ENCODE peak calls at places on chromosomes 11 and 22, in seven cellular contexts. C is activated CD4-positive, alpha-beta T cell treated with anti-CD3 and anti-CD28 coated beads, Interleukin-2, amount 50 U/mL, for 4 hours; P is activated CD8-positive, alpha-beta T cell treated with anti-CD3 and anti-CD28 coated beads for 36 hours; S is fibroblast of lung; N is BJ; Y is T-cell; H is EH. E is an unnamed sample.

GRCh38 chr11:442611-443081 is 835 bp upstream of the ANO9 start:
- DNase-seq in H (no peak), S (no peak), C (no peak), N (no peak), P (no peak), Y (no peak), E (no peak)

GRCh38 chr22:43396321-43396933 is 15.4 kb upstream of the MPPED1 start:
- DNase-seq in P (no peak), H (no peak), S (no peak), N (no peak), C (no peak), Y (no peak), E (no peak)

GRCh38 chr11:75872887-75873416 is 57.9 kb downstream of the UVRAG start:
- DNase-seq in H (no peak), Y (no peak), N (no peak), P (no peak), S (no peak), C (no peak), E (no peak)

GRCh38 chr11:124879999-124880611 is 14.9 kb downstream of the ROBO3 start:
- DNase-seq in Y (no peak), C (no peak), N (no peak), S (no peak), H (no peak), P (no peak), E (no peak)

GRCh38 chr22:34105461-34106062 is 185.3 kb upstream of the LARGE1 start:
- DNase-seq in C (no peak), H (no peak), N (no peak), Y (no peak), P (peak; percentile 35), S (no peak), E (peak; percentile 2)

GRCh38 chr22:26660961-26661578 is 3.7 kb downstream of the MIAT start:
- DNase-seq in P (peak; percentile 22), S (no peak), Y (no peak), H (no peak), C (no peak), N (no peak), E (no peak)

GRCh38 chr22:33914699-33915098 is 5.6 kb downstream of the LARGE1 start:
- DNase-seq in N (no peak), H (no peak), S (no peak), Y (no peak), C (no peak), P (no peak), E (no peak)

GRCh38 chr22:27866136-27867091 is 52.6 kb downstream of the PITPNB start:
- DNase-seq in C (no peak), P (no peak), S (peak; percentile 97), Y (no peak), N (peak; percentile 85), H (peak; percentile 95), E (no peak)

GRCh38 chr11:29486301-29486700 is 530.5 kb downstream of the KCNA4 start:
- DNase-seq in S (no peak), Y (no peak), N (no peak), P (no peak), C (no peak), H (no peak), E (no peak)

GRCh38 chr11:93513763-93514162 is 29.4 kb downstream of the SMCO4 start:
- DNase-seq in S (no peak), C (no peak), H (no peak), P (no peak), Y (no peak), N (no peak), E (no peak)

GRCh38 chr22:33932997-33933396 is 12.7 kb upstream of the LARGE1 start:
- DNase-seq in H (no peak), N (no peak), C (no peak), P (no peak), S (no peak), Y (no peak), E (no peak)

GRCh38 chr11:13289081-13289480 is 11.5 kb downstream of the BMAL1 start:
- DNase-seq in C (no peak), N (no peak), S (peak; percentile 39), Y (no peak), P (no peak), H (peak; percentile 44), E (no peak)

GRCh38 chr11:86151188-86152005 is 82.5 kb upstream of the PICALM start:
- DNase-seq in Y (no peak), C (no peak), N (no peak), H (peak; percentile 62), S (peak; percentile 36), P (no peak), E (no peak)

GRCh38 chr22:36757608-36758220 is 18.2 kb downstream of the IFT27 start:
- DNase-seq in N (no peak), Y (peak; percentile 59), S (peak; percentile 69), P (peak; percentile 90), H (peak; percentile 75), C (peak; percentile 72), E (peak; percentile 49)

GRCh38 chr11:121191787-121192186 is 90.7 kb downstream of the TECTA start:
- DNase-seq in C (no peak), H (no peak), S (no peak), Y (no peak), P (no peak), N (no peak), E (no peak)

GRCh38 chr22:37824674-37825641 is 1.8 kb downstream of the GALR3 start:
- DNase-seq in N (no peak), H (peak; percentile 26), C (no peak), S (no peak), Y (no peak), P (no peak), E (no peak)

GRCh38 chr22:37808294-37808657 is 542 bp downstream of the GCAT start:
- DNase-seq in H (no peak), Y (no peak), N (no peak), S (no peak), C (no peak), P (no peak), E (no peak)

GRCh38 chr11:79440451-79441158 is at the start of gene TENM4:
- DNase-seq in C (no peak), N (no peak), P (peak; percentile 4), S (peak; percentile 96), Y (no peak), H (peak; percentile 58), E (no peak)

GRCh38 chr11:19812710-19813109 is 100.1 kb downstream of the NAV2 start:
- DNase-seq in C (no peak), S (peak; percentile 26), P (no peak), H (no peak), Y (no peak), N (no peak), E (no peak)

GRCh38 chr11:57458060-57458409 is 2.3 kb upstream of the RTN4RL2 start:
- DNase-seq in Y (no peak), C (peak; percentile 59), H (no peak), S (no peak), P (peak; percentile 61), N (no peak), E (peak; percentile 54)

GRCh38 chr11:27837895-27838563 is 137.8 kb upstream of the BDNF start:
- DNase-seq in N (no peak), H (no peak), P (no peak), S (no peak), Y (no peak), C (no peak), E (no peak)

GRCh38 chr11:67372993-67373915 is at the start of gene CLCF1:
- DNase-seq in P (peak; percentile 78), Y (peak; percentile 81), S (peak; percentile 79), H (peak; percentile 91), N (no peak), C (peak; percentile 66), E (no peak)

GRCh38 chr11:132874638-132875037 is 657.7 kb downstream of the OPCML start:
- DNase-seq in Y (no peak), N (peak; percentile 16), H (peak; percentile 82), C (no peak), S (peak; percentile 84), P (no peak), E (no peak)

GRCh38 chr11:93850585-93851018 is at the start of gene VSTM5:
- DNase-seq in H (no peak), P (no peak), N (no peak), C (no peak), S (no peak), Y (no peak), E (no peak)

GRCh38 chr11:118615282-118615979 is 8.0 kb downstream of the PHLDB1 start:
- DNase-seq in C (no peak), P (no peak), N (no peak), H (peak; percentile 63), Y (no peak), S (no peak), E (no peak)

GRCh38 chr11:119370486-119371046 is 10.9 kb downstream of the USP2 start:
- DNase-seq in C (no peak), P (no peak), Y (no peak), H (no peak), S (no peak), N (no peak), E (no peak)

GRCh38 chr11:80638296-80638695 is 1197.5 kb upstream of the TENM4 start:
- DNase-seq in Y (no peak), H (no peak), S (no peak), P (no peak), N (no peak), C (no peak), E (no peak)

GRCh38 chr11:19018901-19019300 is 41.6 kb downstream of the MRGPRX2 start:
- DNase-seq in S (no peak), C (no peak), Y (no peak), N (no peak), P (no peak), H (no peak), E (no peak)

GRCh38 chr11:47786373-47786772 is 19.2 kb upstream of the FNBP4 start:
- DNase-seq in C (no peak), N (no peak), P (no peak), S (peak; percentile 11), Y (no peak), H (peak; percentile 19), E (no peak)

GRCh38 chr11:134258577-134258976 is 5.2 kb downstream of the ACAD8 start:
- DNase-seq in C (no peak), H (no peak), N (no peak), P (no peak), S (no peak), Y (no peak), E (no peak)

GRCh38 chr11:125091247-125091876 is 20.1 kb downstream of the TMEM218 start:
- DNase-seq in N (no peak), P (peak; percentile 19), S (peak; percentile 86), Y (no peak), C (no peak), H (peak; percentile 73), E (no peak)

GRCh38 chr11:78646564-78647185 is 72.0 kb upstream of the NARS2 start:
- DNase-seq in P (peak; percentile 73), N (no peak), Y (peak; percentile 32), H (peak; percentile 40), S (peak; percentile 49), C (peak; percentile 42), E (peak; percentile 15)

GRCh38 chr11:103779054-103779453 is 257.4 kb upstream of the DDI1 start:
- DNase-seq in N (no peak), P (no peak), H (no peak), S (no peak), C (no peak), Y (no peak), E (no peak)

GRCh38 chr22:20773793-20774212 is at the start of gene SERPIND1:
- DNase-seq in N (no peak), C (no peak), P (no peak), S (no peak), Y (no peak), H (no peak), E (no peak)

GRCh38 chr11:69230856-69231425 is 63.0 kb upstream of the MYEOV start:
- DNase-seq in P (no peak), N (no peak), H (no peak), S (no peak), Y (no peak), C (no peak), E (no peak)

GRCh38 chr11:109864161-109864661 is 229.0 kb upstream of the ZC3H12C start:
- DNase-seq in Y (no peak), C (no peak), N (no peak), P (peak; percentile 61), S (no peak), H (peak; percentile 22), E (no peak)